ENCODE peak calls at places on chromosomes 4 and X, in seven cellular contexts. G, Z, Y, J, O, D and C are unnamed samples.

GRCh38 chr4:110249687-110250387 is 51.4 kb upstream of the ELOVL6 start:
- DNase-seq in G (no peak), Z (no peak), Y (no peak), J (no peak), O (no peak), D (no peak), C (no peak)

GRCh38 chr4:177573487-177573886 is 131.2 kb upstream of the AGA start:
- DNase-seq in G (no peak), Z (no peak), Y (no peak), J (no peak), O (peak; percentile 85), D (peak; percentile 81), C (peak; percentile 48)

GRCh38 chrX:114201622-114202021 is 382.3 kb upstream of the HTR2C start:
- DNase-seq in G (no peak), Z (no peak), Y (no peak), J (no peak), O (no peak), D (no peak), C (no peak)

GRCh38 chr4:2798399-2799301 is 5.8 kb downstream of the SH3BP2 start:
- DNase-seq in G (no peak), Z (peak; percentile 79), Y (peak; percentile 80), J (peak; percentile 84), O (no peak), D (no peak), C (no peak)

GRCh38 chr4:63348735-63349673 is 1060.2 kb downstream of the TECRL start:
- DNase-seq in G (no peak), Z (peak; percentile 19), Y (peak; percentile 49), J (no peak), O (no peak), D (no peak), C (no peak)

GRCh38 chrX:84748965-84749656 is 246.9 kb upstream of the HDX start:
- DNase-seq in G (no peak), Z (no peak), Y (no peak), J (no peak), O (no peak), D (no peak), C (no peak)

GRCh38 chr4:107619731-107620130 is 100.3 kb downstream of the PAPSS1 start:
- DNase-seq in G (no peak), Z (no peak), Y (no peak), J (no peak), O (no peak), D (no peak), C (no peak)

GRCh38 chr4:153211986-153212720 is 7.9 kb downstream of the TRIM2 start:
- DNase-seq in G (no peak), Z (no peak), Y (no peak), J (no peak), O (no peak), D (peak; percentile 40), C (no peak)

GRCh38 chrX:10722804-10723364 is 102.5 kb upstream of the MID1 start:
- DNase-seq in G (peak; percentile 45), Z (no peak), Y (no peak), J (peak; percentile 59), O (peak; percentile 78), D (peak; percentile 51), C (peak; percentile 39)

GRCh38 chrX:138761380-138761779 is 49.9 kb upstream of the FGF13 start:
- DNase-seq in G (no peak), Z (no peak), Y (no peak), J (no peak), O (no peak), D (no peak), C (no peak)

GRCh38 chr4:108953941-108954340 is 191.1 kb upstream of the ETNPPL start:
- DNase-seq in G (no peak), Z (no peak), Y (no peak), J (no peak), O (no peak), D (no peak), C (no peak)

GRCh38 chrX:41312786-41313185 is 21.2 kb upstream of the DDX3X start:
- DNase-seq in G (no peak), Z (no peak), Y (no peak), J (no peak), O (no peak), D (no peak), C (no peak)

GRCh38 chr4:106325800-106326199 is 9.4 kb downstream of the AIMP1 start:
- DNase-seq in G (no peak), Z (no peak), Y (no peak), J (no peak), O (no peak), D (no peak), C (no peak)

GRCh38 chrX:34813618-34814017 is 129.0 kb upstream of the FAM47B start:
- DNase-seq in G (no peak), Z (no peak), Y (no peak), J (no peak), O (peak; percentile 51), D (peak; percentile 7), C (no peak)

GRCh38 chrX:53242310-53242709 is 17.3 kb upstream of the KDM5C start:
- DNase-seq in G (no peak), Z (no peak), Y (no peak), J (no peak), O (no peak), D (no peak), C (no peak)

GRCh38 chrX:53241558-53241957 is 16.6 kb upstream of the KDM5C start:
- DNase-seq in G (no peak), Z (no peak), Y (no peak), J (no peak), O (no peak), D (no peak), C (no peak)

GRCh38 chrX:53246231-53246630 is 21.2 kb upstream of the KDM5C start:
- DNase-seq in G (no peak), Z (no peak), Y (no peak), J (no peak), O (no peak), D (no peak), C (no peak)

GRCh38 chrX:53247928-53248327 is 22.9 kb upstream of the KDM5C start:
- DNase-seq in G (no peak), Z (no peak), Y (no peak), J (no peak), O (peak; percentile 44), D (no peak), C (no peak)

DNA sequence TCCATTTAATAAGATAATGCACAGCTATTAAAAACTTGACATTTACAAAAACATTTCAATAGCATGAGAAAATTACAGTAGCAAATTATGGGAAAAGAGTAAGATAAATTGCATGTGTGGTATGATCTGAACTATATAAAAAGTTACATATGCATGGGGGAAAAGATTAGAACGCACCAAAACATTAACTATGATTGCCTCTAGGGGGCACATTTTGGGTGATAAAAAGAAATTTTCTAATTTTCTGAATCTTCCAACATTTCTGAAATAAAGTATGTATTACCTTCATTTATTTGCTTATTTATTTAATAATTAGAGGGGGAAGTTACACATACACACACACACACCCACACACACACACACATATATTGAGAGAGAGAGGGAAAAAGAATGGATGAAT is 19.6 kb upstream of the KDM5C start:
- DNase-seq in G (no peak), Z (no peak), Y (no peak), J (no peak), O (peak; percentile 22), D (no peak), C (no peak)
- TF ChIP-seq CTCF in G (no peak), Z (no peak), Y (peak; percentile 19), J (no peak), O (peak; percentile 62), D (peak; percentile 49), C (peak; percentile 36)

GRCh38 chr4:70839537-70840093 is at the start of gene GRSF1:
- DNase-seq in G (peak; percentile 74), Z (peak; percentile 96), Y (peak; percentile 97), J (peak; percentile 96), O (peak; percentile 94), D (peak; percentile 96), C (peak; percentile 84)
- TF ChIP-seq CTCF in G (no peak), Z (no peak), Y (no peak), J (no peak), O (no peak), D (peak; percentile 19), C (no peak)

GRCh38 chr4:56680266-56680665 is 830 bp downstream of the HOPX start:
- DNase-seq in G (no peak), Z (no peak), Y (no peak), J (no peak), O (no peak), D (no peak), C (no peak)

GRCh38 chr4:56671373-56671772 is 9.7 kb downstream of the HOPX start:
- DNase-seq in G (no peak), Z (no peak), Y (no peak), J (no peak), O (no peak), D (no peak), C (no peak)

GRCh38 chr4:56671860-56672259 is 9.2 kb downstream of the HOPX start:
- DNase-seq in G (no peak), Z (no peak), Y (no peak), J (no peak), O (no peak), D (no peak), C (no peak)

GRCh38 chr4:56677673-56678072 is 3.4 kb downstream of the HOPX start:
- DNase-seq in G (no peak), Z (no peak), Y (no peak), J (no peak), O (no peak), D (no peak), C (no peak)

DNA sequence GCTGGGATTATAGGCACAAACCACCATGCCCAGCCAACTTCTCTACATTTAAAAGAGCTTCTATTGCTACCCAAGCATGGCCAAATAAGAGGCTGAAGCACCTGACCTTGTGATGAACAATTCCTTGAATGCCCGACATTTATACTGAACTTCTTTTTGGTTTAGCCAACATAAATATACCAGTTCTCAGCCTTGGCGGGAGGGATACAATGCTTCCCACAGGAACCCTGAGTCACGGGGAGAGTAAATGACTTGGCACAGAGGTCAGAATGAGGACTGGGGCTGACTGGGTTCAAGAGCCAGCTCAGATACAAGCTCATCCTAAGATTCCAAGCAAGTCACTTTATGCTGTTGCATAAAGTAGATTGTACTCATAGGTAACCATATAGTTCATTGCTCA is 6.1 kb downstream of the HOPX start:
- DNase-seq in G (no peak), Z (no peak), Y (no peak), J (no peak), O (no peak), D (peak; percentile 81), C (no peak)
- TF ChIP-seq CTCF in G (no peak), Z (no peak), Y (no peak), J (no peak), O (no peak), D (no peak), C (no peak)

GRCh38 chr4:119626943-119627266 is 1.7 kb downstream of the PDE5A start:
- DNase-seq in G (no peak), Z (no peak), Y (no peak), J (no peak), O (no peak), D (no peak), C (no peak)
- TF ChIP-seq CTCF in G (no peak), Z (no peak), Y (no peak), J (no peak), O (no peak), D (no peak), C (no peak)